ENCODE peak calls at places on chromosomes 1 and 21, in six cellular contexts. J, K, G, N, C and D are unnamed samples.

GRCh38 chr1:212034516-212035122 is 738 bp downstream of the INTS7 start:
- DNase-seq in J (no peak), K (no peak), G (no peak), C (no peak), N (no peak), D (no peak)

GRCh38 chr1:77036560-77036959 is 169.3 kb downstream of the ST6GALNAC5 start:
- DNase-seq in C (no peak), G (no peak), K (no peak), J (no peak), N (peak), D (no peak)

GRCh38 chr1:72366473-72366872 is 84.1 kb upstream of the NEGR1 start:
- DNase-seq in N (no peak), J (no peak), G (no peak), C (no peak), K (no peak), D (no peak)

GRCh38 chr1:9459784-9460407 is 79.4 kb upstream of the SLC25A33 start:
- DNase-seq in N (no peak), J (no peak), G (no peak), K (peak), C (no peak), D (no peak)

GRCh38 chr1:155003766-155004351 is 1.3 kb downstream of the ZBTB7B start:
- DNase-seq in C (peak), G (peak), K (peak), J (no peak), N (no peak), D (no peak)

GRCh38 chr1:231040019-231040799 is at the start of gene FAM89A:
- DNase-seq in J (peak), N (peak), C (peak), K (peak), G (peak), D (peak)

GRCh38 chr1:147281950-147282349 is 39.5 kb downstream of the CHD1L start:
- DNase-seq in C (no peak), K (no peak), G (no peak), N (no peak), J (no peak), D (no peak)

GRCh38 chr1:108830119-108831008 is 26.5 kb downstream of the AKNAD1 start:
- DNase-seq in N (no peak), K (peak), J (peak), C (peak), G (no peak), D (no peak)

GRCh38 chr1:19990703-19991102 is 11.3 kb upstream of the PLA2G2A start:
- DNase-seq in N (no peak), K (no peak), G (no peak), C (no peak), J (no peak), D (no peak)

GRCh38 chr21:14836950-14837349 is 227.8 kb downstream of the NRIP1 start:
- DNase-seq in K (no peak), J (no peak), N (no peak), G (no peak), C (no peak), D (no peak)

GRCh38 chr1:94908190-94908589 is 18.7 kb downstream of the CNN3 start:
- DNase-seq in C (no peak), G (no peak), K (no peak), J (no peak), N (no peak), D (no peak)

GRCh38 chr1:28143496-28144202 is 32.8 kb downstream of the PTAFR start:
- DNase-seq in C (no peak), K (no peak), N (no peak), J (no peak), G (no peak), D (no peak)

GRCh38 chr1:243501002-243501401 is 245.2 kb downstream of the SDCCAG8 start:
- DNase-seq in C (no peak), J (no peak), K (no peak), N (no peak), G (no peak), D (no peak)

GRCh38 chr1:214862421-214862820 is 220.1 kb upstream of the KCNK2 start:
- DNase-seq in K (no peak), N (no peak), J (no peak), G (no peak), C (no peak), D (no peak)

GRCh38 chr1:24321712-24322635 is 2.8 kb downstream of the GRHL3 start:
- DNase-seq in G (peak), K (peak), J (no peak), N (peak), C (peak), D (peak)

GRCh38 chr1:32014937-32015363 is 1.3 kb downstream of the KHDRBS1 start:
- DNase-seq in J (no peak), K (no peak), C (no peak), N (no peak), G (no peak), D (no peak)

GRCh38 chr1:226518375-226518774 is 30.2 kb upstream of the STUM start:
- DNase-seq in G (no peak), N (no peak), C (no peak), J (no peak), K (no peak), D (no peak)

GRCh38 chr1:243236604-243237252 is 18.4 kb downstream of the CEP170 start:
- DNase-seq in K (no peak), G (peak), J (no peak), N (no peak), C (no peak), D (no peak)

GRCh38 chr21:24369751-24370150 is 1237.5 kb downstream of the MRPL39 start:
- DNase-seq in K (no peak), N (no peak), G (no peak), C (no peak), J (no peak), D (no peak)

DNA sequence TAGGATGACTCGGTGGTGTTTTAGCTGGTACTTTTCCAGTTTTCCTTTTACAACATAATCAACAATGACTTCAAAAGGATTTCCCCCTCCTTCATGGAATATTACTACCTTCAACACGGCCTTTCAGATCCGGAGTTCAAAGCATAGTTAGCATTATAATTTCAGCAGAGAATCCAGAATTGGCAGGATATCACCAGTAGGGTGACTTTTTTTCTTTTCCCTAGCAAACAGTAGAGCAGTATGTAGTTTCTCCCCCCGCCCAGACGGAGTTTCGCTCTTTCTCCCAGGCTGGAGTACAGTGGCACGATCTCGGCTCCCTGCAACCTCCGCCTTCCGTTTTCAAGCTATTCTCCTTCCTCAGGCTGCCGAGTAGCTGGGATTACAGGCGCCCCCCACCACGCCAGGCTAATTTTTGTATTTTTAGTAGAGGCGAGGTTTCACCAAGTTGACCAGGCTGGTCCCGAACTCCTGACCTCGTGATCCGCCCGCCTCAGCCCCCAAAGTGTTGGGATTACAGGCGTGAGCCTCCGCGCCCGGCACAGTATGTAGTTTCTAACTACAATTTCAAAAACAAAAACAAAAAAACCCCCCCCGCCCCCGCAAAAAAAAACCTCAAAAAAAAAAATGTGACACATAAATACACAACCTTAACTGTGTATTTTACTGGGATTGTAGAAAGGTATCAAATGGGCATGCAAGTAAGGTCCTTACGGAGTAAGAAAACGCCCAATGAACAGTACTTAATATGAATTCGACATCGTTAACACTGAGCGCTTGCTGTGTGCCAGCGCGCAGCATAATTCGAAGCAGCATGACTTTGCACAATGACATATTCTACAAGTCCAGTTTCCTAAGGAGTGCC is 1.5 kb upstream of the COX20 start:
- DNase-seq in G (no peak), C (peak), N (peak), K (peak), J (no peak), D (peak)
- TF ChIP-seq CTCF in G (no peak), C (peak), N (peak), K (peak), J (peak), D (no peak)

DNA sequence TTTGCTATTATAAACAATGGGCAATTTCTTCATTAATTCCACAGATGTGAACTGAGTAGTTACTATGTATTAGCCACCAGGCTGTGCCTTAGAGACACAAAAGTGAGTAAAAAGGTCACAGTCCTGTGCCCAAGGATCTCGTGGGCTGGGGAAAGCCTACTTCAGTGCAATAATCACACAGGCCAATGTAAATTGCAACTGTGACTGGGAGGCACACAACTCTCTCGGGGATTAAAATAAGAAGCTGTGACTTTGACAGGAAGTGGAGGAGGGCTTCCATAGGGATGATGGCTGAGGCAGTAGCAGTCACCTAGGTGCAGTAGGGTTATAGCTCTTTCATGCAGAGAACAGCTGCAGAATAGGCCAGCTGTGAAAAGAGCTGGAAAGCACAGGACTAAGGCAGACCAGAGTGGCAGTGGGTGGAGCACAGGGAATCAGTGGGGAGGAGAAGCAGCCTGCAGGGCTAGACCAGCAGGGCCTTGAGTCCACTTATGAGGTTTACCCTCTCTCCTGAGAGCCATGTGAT is 121.9 kb downstream of the MAB21L3 start:
- DNase-seq in J (no peak), N (no peak), C (no peak), G (no peak), K (no peak), D (no peak)
- TF ChIP-seq CTCF in J (no peak), N (no peak), C (no peak), G (no peak), K (no peak), D (peak)

GRCh38 chr21:42670884-42671283 is 17.5 kb downstream of the PDE9A start:
- DNase-seq in J (no peak), G (no peak), K (no peak), C (no peak), N (no peak), D (no peak)

GRCh38 chr21:42670058-42670830 is 16.8 kb downstream of the PDE9A start:
- DNase-seq in G (no peak), K (no peak), J (no peak), N (no peak), C (no peak), D (no peak)

GRCh38 chr21:42668620-42669019 is 15.2 kb downstream of the PDE9A start:
- DNase-seq in J (no peak), C (no peak), K (no peak), G (no peak), N (no peak), D (no peak)

GRCh38 chr21:42668193-42668592 is 14.8 kb downstream of the PDE9A start:
- DNase-seq in N (no peak), C (no peak), G (no peak), K (no peak), J (no peak), D (no peak)

DNA sequence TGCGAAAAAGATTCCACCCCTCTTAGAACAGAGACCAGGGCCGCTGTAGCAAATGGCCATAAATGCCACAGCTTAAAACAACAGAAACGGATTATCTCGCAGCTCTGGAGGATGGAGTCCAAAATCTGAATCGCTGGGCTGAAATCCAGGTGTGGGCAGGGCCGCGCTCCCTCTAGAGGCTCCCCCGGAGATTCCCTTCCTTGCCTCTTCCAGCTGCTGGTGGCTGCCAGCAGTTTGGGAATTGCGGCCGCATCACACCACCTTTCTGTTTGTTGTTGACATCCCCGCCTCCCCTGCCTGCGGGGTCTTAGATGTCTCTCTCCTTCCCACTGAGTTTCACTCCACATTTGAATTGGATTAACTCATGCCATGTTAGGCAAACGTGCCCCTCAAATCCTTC is 15.6 kb downstream of the PDE9A start:
- DNase-seq in N (no peak), C (no peak), J (no peak), K (no peak), G (no peak), D (no peak)
- TF ChIP-seq CTCF in N (no peak), C (peak), J (no peak), K (no peak), G (no peak), D (no peak)

GRCh38 chr1:90708236-90708786 is 8.8 kb downstream of the BARHL2 start:
- DNase-seq in G (no peak), N (no peak), K (no peak), C (no peak), J (no peak), D (no peak)

GRCh38 chr1:90706437-90707362 is 10.4 kb downstream of the BARHL2 start:
- DNase-seq in N (peak), J (no peak), G (peak), C (no peak), K (no peak), D (no peak)

GRCh38 chr1:90707363-90707710 is 9.8 kb downstream of the BARHL2 start:
- DNase-seq in J (no peak), G (peak), C (no peak), N (peak), K (no peak), D (no peak)

GRCh38 chr1:90704817-90705216 is 12.3 kb downstream of the BARHL2 start:
- DNase-seq in K (no peak), G (no peak), J (no peak), C (no peak), N (no peak), D (no peak)

DNA sequence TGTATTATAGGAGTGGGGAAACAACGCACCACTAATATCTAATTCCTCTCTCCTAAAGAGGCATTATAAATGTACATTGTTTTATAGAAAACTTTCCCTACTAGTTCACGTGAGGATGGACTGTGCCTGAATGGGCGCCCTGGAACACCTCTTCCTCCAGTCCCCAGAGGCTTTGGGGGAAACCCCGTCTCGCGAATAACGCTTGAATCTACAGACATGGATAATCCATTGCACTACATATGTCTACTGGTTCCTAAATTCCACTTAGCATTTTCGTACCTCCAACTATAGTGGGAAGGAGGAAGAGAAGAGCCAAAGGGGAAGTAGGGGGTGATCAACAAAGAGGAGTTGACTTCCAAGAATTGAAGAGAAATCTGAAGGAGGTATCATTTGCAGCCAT is 11.2 kb downstream of the BARHL2 start:
- DNase-seq in C (no peak), N (no peak), K (no peak), G (no peak), J (no peak), D (no peak)
- TF ChIP-seq CTCF in C (no peak), N (no peak), K (no peak), G (no peak), J (no peak), D (no peak)

GRCh38 chr1:203840208-203840808 is 21.1 kb upstream of the SNRPE start:
- DNase-seq in N (no peak), J (no peak), C (no peak), K (no peak), G (no peak), D (no peak)

GRCh38 chr1:203839081-203839480 is 22.3 kb upstream of the SNRPE start:
- DNase-seq in G (no peak), C (no peak), K (no peak), J (no peak), N (no peak), D (no peak)

DNA sequence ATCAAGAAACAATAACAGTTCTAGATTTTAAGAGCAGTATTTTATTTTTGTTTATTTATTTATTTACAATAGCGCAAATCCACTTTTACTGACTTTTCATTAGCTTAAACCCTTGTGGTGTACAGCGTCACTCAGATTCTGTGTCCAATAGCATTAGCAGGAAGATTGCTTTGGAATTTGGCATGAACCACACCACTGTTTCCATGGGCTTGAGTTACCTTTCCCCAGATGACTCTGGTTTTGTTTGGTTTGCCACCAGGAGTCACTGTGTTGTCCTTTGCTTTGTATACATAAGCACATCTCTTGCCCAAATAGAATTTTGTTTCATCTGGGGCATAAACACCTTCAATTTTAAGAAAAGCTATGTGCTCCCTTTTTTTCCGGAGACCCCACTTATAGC is 25.9 kb upstream of the SNRPE start:
- DNase-seq in G (no peak), N (no peak), J (no peak), K (no peak), C (no peak), D (no peak)
- TF ChIP-seq CTCF in G (no peak), N (no peak), J (no peak), K (no peak), C (no peak), D (no peak)

GRCh38 chr1:168636200-168636599 is 59.8 kb downstream of the XCL1 start:
- DNase-seq in N (no peak), J (no peak), G (no peak), C (no peak), K (no peak), D (no peak)
- TF ChIP-seq CTCF in N (no peak), J (peak), G (peak), C (peak), K (no peak), D (peak)